ENCODE peak calls at places on chromosomes 13 and 19, in ten cellular contexts. One of them, this sample, is unnamed.

GRCh38 chr19:13856530-13856929 is 20.4 kb upstream of the NANOS3 start:
- DNase-seq in ascending aorta: no peak
- DNase-seq in substantia nigra: no peak
- DNase-seq in CD4-positive, alpha-beta memory T cell: no peak
- DNase-seq in breast epithelium: no peak
- DNase-seq in AG04450: no peak
- DNase-seq in iPS DF 6.9: no peak
- DNase-seq in right atrium auricular region: no peak
- DNase-seq in GM12878: no peak
- DNase-seq in CD4-positive, alpha-beta T cell: no peak
- DNase-seq in this sample: no peak

GRCh38 chr19:793775-794174 is 3.5 kb upstream of the PTBP1 start:
- DNase-seq in ascending aorta: no peak
- DNase-seq in substantia nigra: no peak
- DNase-seq in CD4-positive, alpha-beta memory T cell: no peak
- DNase-seq in breast epithelium: no peak
- DNase-seq in AG04450: no peak
- DNase-seq in iPS DF 6.9: no peak
- DNase-seq in right atrium auricular region: no peak
- DNase-seq in GM12878: no peak
- DNase-seq in CD4-positive, alpha-beta T cell: no peak
- DNase-seq in this sample: no peak

GRCh38 chr13:70218618-70219017 is 110.4 kb upstream of the KLHL1 start:
- DNase-seq in ascending aorta: no peak
- DNase-seq in substantia nigra: no peak
- DNase-seq in CD4-positive, alpha-beta memory T cell: no peak
- DNase-seq in breast epithelium: no peak
- DNase-seq in AG04450: no peak
- DNase-seq in iPS DF 6.9: no peak
- DNase-seq in right atrium auricular region: no peak
- DNase-seq in GM12878: no peak
- DNase-seq in CD4-positive, alpha-beta T cell: no peak
- DNase-seq in this sample: no peak

GRCh38 chr13:71169125-71169524 is 697.9 kb downstream of the DACH1 start:
- DNase-seq in ascending aorta: no peak
- DNase-seq in substantia nigra: no peak
- DNase-seq in CD4-positive, alpha-beta memory T cell: no peak
- DNase-seq in breast epithelium: no peak
- DNase-seq in AG04450: no peak
- DNase-seq in iPS DF 6.9: no peak
- DNase-seq in right atrium auricular region: no peak
- DNase-seq in GM12878: no peak
- DNase-seq in CD4-positive, alpha-beta T cell: no peak
- DNase-seq in this sample: no peak

GRCh38 chr19:17090501-17091074 is 15.0 kb downstream of the MYO9B start:
- DNase-seq in ascending aorta: no peak
- DNase-seq in substantia nigra: peak
- DNase-seq in CD4-positive, alpha-beta memory T cell: no peak
- DNase-seq in breast epithelium: no peak
- DNase-seq in AG04450: no peak
- DNase-seq in iPS DF 6.9: no peak
- DNase-seq in right atrium auricular region: no peak
- DNase-seq in GM12878: no peak
- DNase-seq in CD4-positive, alpha-beta T cell: no peak
- DNase-seq in this sample: no peak

GRCh38 chr19:50258918-50259372 is 55.5 kb downstream of the MYH14 start:
- DNase-seq in ascending aorta: no peak
- DNase-seq in substantia nigra: no peak
- DNase-seq in CD4-positive, alpha-beta memory T cell: no peak
- DNase-seq in breast epithelium: no peak
- DNase-seq in AG04450: no peak
- DNase-seq in iPS DF 6.9: no peak
- DNase-seq in right atrium auricular region: no peak
- DNase-seq in GM12878: no peak
- DNase-seq in CD4-positive, alpha-beta T cell: no peak
- DNase-seq in this sample: peak

GRCh38 chr19:36604656-36605100 is 435 bp upstream of the ZNF382 start:
- DNase-seq in ascending aorta: peak
- DNase-seq in substantia nigra: peak
- DNase-seq in CD4-positive, alpha-beta memory T cell: peak
- DNase-seq in breast epithelium: no peak
- DNase-seq in AG04450: no peak
- DNase-seq in iPS DF 6.9: no peak
- DNase-seq in right atrium auricular region: peak
- DNase-seq in GM12878: peak
- DNase-seq in CD4-positive, alpha-beta T cell: peak
- DNase-seq in this sample: peak

GRCh38 chr19:1324792-1325567 is 39.3 kb downstream of the EFNA2 start:
- DNase-seq in ascending aorta: no peak
- DNase-seq in substantia nigra: peak
- DNase-seq in CD4-positive, alpha-beta memory T cell: no peak
- DNase-seq in breast epithelium: peak
- DNase-seq in AG04450: peak
- DNase-seq in iPS DF 6.9: no peak
- DNase-seq in right atrium auricular region: peak
- DNase-seq in GM12878: no peak
- DNase-seq in CD4-positive, alpha-beta T cell: peak
- DNase-seq in this sample: no peak

GRCh38 chr19:980133-980998 is 3.8 kb upstream of the WDR18 start:
- DNase-seq in ascending aorta: no peak
- DNase-seq in substantia nigra: no peak
- DNase-seq in CD4-positive, alpha-beta memory T cell: no peak
- DNase-seq in breast epithelium: no peak
- DNase-seq in AG04450: no peak
- DNase-seq in iPS DF 6.9: no peak
- DNase-seq in right atrium auricular region: no peak
- DNase-seq in GM12878: no peak
- DNase-seq in CD4-positive, alpha-beta T cell: no peak
- DNase-seq in this sample: peak

GRCh38 chr13:33757713-33758112 is 60.2 kb upstream of the RFC3 start:
- DNase-seq in ascending aorta: no peak
- DNase-seq in substantia nigra: no peak
- DNase-seq in CD4-positive, alpha-beta memory T cell: no peak
- DNase-seq in breast epithelium: no peak
- DNase-seq in AG04450: no peak
- DNase-seq in iPS DF 6.9: no peak
- DNase-seq in right atrium auricular region: no peak
- DNase-seq in GM12878: no peak
- DNase-seq in CD4-positive, alpha-beta T cell: no peak
- DNase-seq in this sample: no peak

GRCh38 chr13:104984296-104984818 is 1551.1 kb downstream of the EFNB2 start:
- DNase-seq in ascending aorta: no peak
- DNase-seq in substantia nigra: peak
- DNase-seq in CD4-positive, alpha-beta memory T cell: peak
- DNase-seq in breast epithelium: no peak
- DNase-seq in AG04450: no peak
- DNase-seq in iPS DF 6.9: no peak
- DNase-seq in right atrium auricular region: no peak
- DNase-seq in GM12878: peak
- DNase-seq in CD4-positive, alpha-beta T cell: peak
- DNase-seq in this sample: peak

GRCh38 chr19:1397838-1398237 is 3.5 kb downstream of the GAMT start:
- DNase-seq in ascending aorta: no peak
- DNase-seq in substantia nigra: no peak
- DNase-seq in CD4-positive, alpha-beta memory T cell: no peak
- DNase-seq in breast epithelium: no peak
- DNase-seq in AG04450: no peak
- DNase-seq in iPS DF 6.9: no peak
- DNase-seq in right atrium auricular region: no peak
- DNase-seq in GM12878: no peak
- DNase-seq in CD4-positive, alpha-beta T cell: no peak
- DNase-seq in this sample: no peak

GRCh38 chr19:2759965-2760364 is 20.1 kb upstream of the SLC39A3 start:
- DNase-seq in ascending aorta: no peak
- DNase-seq in substantia nigra: no peak
- DNase-seq in CD4-positive, alpha-beta memory T cell: no peak
- DNase-seq in breast epithelium: no peak
- DNase-seq in AG04450: no peak
- DNase-seq in iPS DF 6.9: no peak
- DNase-seq in right atrium auricular region: no peak
- DNase-seq in GM12878: no peak
- DNase-seq in CD4-positive, alpha-beta T cell: no peak
- DNase-seq in this sample: no peak

GRCh38 chr19:996051-996838 is 4.0 kb upstream of the GRIN3B start:
- DNase-seq in ascending aorta: no peak
- DNase-seq in substantia nigra: no peak
- DNase-seq in CD4-positive, alpha-beta memory T cell: peak
- DNase-seq in breast epithelium: no peak
- DNase-seq in AG04450: no peak
- DNase-seq in iPS DF 6.9: no peak
- DNase-seq in right atrium auricular region: no peak
- DNase-seq in GM12878: no peak
- DNase-seq in CD4-positive, alpha-beta T cell: peak
- DNase-seq in this sample: peak

GRCh38 chr13:34201050-34201913 is 383.3 kb downstream of the RFC3 start:
- DNase-seq in ascending aorta: no peak
- DNase-seq in substantia nigra: no peak
- DNase-seq in CD4-positive, alpha-beta memory T cell: no peak
- DNase-seq in breast epithelium: no peak
- DNase-seq in AG04450: peak
- DNase-seq in iPS DF 6.9: no peak
- DNase-seq in right atrium auricular region: no peak
- DNase-seq in GM12878: no peak
- DNase-seq in CD4-positive, alpha-beta T cell: no peak
- DNase-seq in this sample: no peak

GRCh38 chr13:109208522-109208921 is 577.9 kb downstream of the IRS2 start:
- DNase-seq in ascending aorta: no peak
- DNase-seq in substantia nigra: no peak
- DNase-seq in CD4-positive, alpha-beta memory T cell: no peak
- DNase-seq in breast epithelium: no peak
- DNase-seq in AG04450: no peak
- DNase-seq in iPS DF 6.9: no peak
- DNase-seq in right atrium auricular region: no peak
- DNase-seq in GM12878: no peak
- DNase-seq in CD4-positive, alpha-beta T cell: no peak
- DNase-seq in this sample: no peak

GRCh38 chr13:32695602-32696250 is 109.5 kb downstream of the PDS5B start:
- DNase-seq in ascending aorta: no peak
- DNase-seq in substantia nigra: no peak
- DNase-seq in CD4-positive, alpha-beta memory T cell: no peak
- DNase-seq in breast epithelium: no peak
- DNase-seq in AG04450: no peak
- DNase-seq in iPS DF 6.9: no peak
- DNase-seq in right atrium auricular region: no peak
- DNase-seq in GM12878: no peak
- DNase-seq in CD4-positive, alpha-beta T cell: no peak
- DNase-seq in this sample: no peak

GRCh38 chr13:80131204-80131603 is 209.7 kb downstream of the SPRY2 start:
- DNase-seq in ascending aorta: no peak
- DNase-seq in substantia nigra: peak
- DNase-seq in CD4-positive, alpha-beta memory T cell: no peak
- DNase-seq in breast epithelium: no peak
- DNase-seq in AG04450: no peak
- DNase-seq in iPS DF 6.9: no peak
- DNase-seq in right atrium auricular region: peak
- DNase-seq in GM12878: no peak
- DNase-seq in CD4-positive, alpha-beta T cell: no peak
- DNase-seq in this sample: peak

GRCh38 chr13:77002590-77003190 is 10.8 kb downstream of the CLN5 start:
- DNase-seq in ascending aorta: no peak
- DNase-seq in substantia nigra: no peak
- DNase-seq in CD4-positive, alpha-beta memory T cell: no peak
- DNase-seq in breast epithelium: no peak
- DNase-seq in AG04450: no peak
- DNase-seq in iPS DF 6.9: no peak
- DNase-seq in right atrium auricular region: no peak
- DNase-seq in GM12878: no peak
- DNase-seq in CD4-positive, alpha-beta T cell: no peak
- DNase-seq in this sample: peak

GRCh38 chr13:47036291-47037008 is 139.6 kb upstream of the HTR2A start:
- DNase-seq in ascending aorta: no peak
- DNase-seq in substantia nigra: no peak
- DNase-seq in CD4-positive, alpha-beta memory T cell: no peak
- DNase-seq in breast epithelium: no peak
- DNase-seq in AG04450: no peak
- DNase-seq in iPS DF 6.9: no peak
- DNase-seq in right atrium auricular region: no peak
- DNase-seq in GM12878: peak
- DNase-seq in CD4-positive, alpha-beta T cell: no peak
- DNase-seq in this sample: no peak

GRCh38 chr13:109156181-109156935 is 526.9 kb downstream of the MYO16 start:
- DNase-seq in ascending aorta: no peak
- DNase-seq in substantia nigra: no peak
- DNase-seq in CD4-positive, alpha-beta memory T cell: no peak
- DNase-seq in breast epithelium: no peak
- DNase-seq in AG04450: peak
- DNase-seq in iPS DF 6.9: no peak
- DNase-seq in right atrium auricular region: no peak
- DNase-seq in GM12878: no peak
- DNase-seq in CD4-positive, alpha-beta T cell: no peak
- DNase-seq in this sample: no peak

GRCh38 chr13:41645313-41645712 is 188.0 kb downstream of the RGCC start:
- DNase-seq in ascending aorta: no peak
- DNase-seq in substantia nigra: no peak
- DNase-seq in CD4-positive, alpha-beta memory T cell: no peak
- DNase-seq in breast epithelium: no peak
- DNase-seq in AG04450: peak
- DNase-seq in iPS DF 6.9: no peak
- DNase-seq in right atrium auricular region: peak
- DNase-seq in GM12878: no peak
- DNase-seq in CD4-positive, alpha-beta T cell: no peak
- DNase-seq in this sample: no peak
- H3K27ac ChIP-seq in ascending aorta: peak
- H3K27ac ChIP-seq in substantia nigra: no peak
- H3K27ac ChIP-seq in CD4-positive, alpha-beta memory T cell: no peak
- H3K27ac ChIP-seq in breast epithelium: peak
- H3K27ac ChIP-seq in AG04450: peak
- H3K27ac ChIP-seq in iPS DF 6.9: no peak
- H3K27ac ChIP-seq in right atrium auricular region: peak
- H3K27ac ChIP-seq in GM12878: no peak
- H3K27ac ChIP-seq in CD4-positive, alpha-beta T cell: no peak
- H3K27ac ChIP-seq in this sample: no peak

GRCh38 chr13:110411316-110412105 is 104.4 kb downstream of the COL4A2 start:
- DNase-seq in ascending aorta: no peak
- DNase-seq in substantia nigra: no peak
- DNase-seq in CD4-positive, alpha-beta memory T cell: no peak
- DNase-seq in breast epithelium: no peak
- DNase-seq in AG04450: no peak
- DNase-seq in iPS DF 6.9: no peak
- DNase-seq in right atrium auricular region: no peak
- DNase-seq in GM12878: no peak
- DNase-seq in CD4-positive, alpha-beta T cell: no peak
- DNase-seq in this sample: peak
- H3K27ac ChIP-seq in ascending aorta: peak
- H3K27ac ChIP-seq in substantia nigra: no peak
- H3K27ac ChIP-seq in CD4-positive, alpha-beta memory T cell: no peak
- H3K27ac ChIP-seq in breast epithelium: peak
- H3K27ac ChIP-seq in AG04450: peak
- H3K27ac ChIP-seq in iPS DF 6.9: no peak
- H3K27ac ChIP-seq in right atrium auricular region: peak
- H3K27ac ChIP-seq in GM12878: no peak
- H3K27ac ChIP-seq in CD4-positive, alpha-beta T cell: no peak
- H3K27ac ChIP-seq in this sample: peak

GRCh38 chr13:75445717-75446529 is 36.0 kb downstream of the TBC1D4 start:
- DNase-seq in ascending aorta: no peak
- DNase-seq in substantia nigra: no peak
- DNase-seq in CD4-positive, alpha-beta memory T cell: no peak
- DNase-seq in breast epithelium: no peak
- DNase-seq in AG04450: no peak
- DNase-seq in iPS DF 6.9: no peak
- DNase-seq in right atrium auricular region: no peak
- DNase-seq in GM12878: no peak
- DNase-seq in CD4-positive, alpha-beta T cell: no peak
- DNase-seq in this sample: no peak
- H3K27ac ChIP-seq in ascending aorta: no peak
- H3K27ac ChIP-seq in substantia nigra: no peak
- H3K27ac ChIP-seq in CD4-positive, alpha-beta memory T cell: no peak
- H3K27ac ChIP-seq in breast epithelium: peak
- H3K27ac ChIP-seq in AG04450: no peak
- H3K27ac ChIP-seq in iPS DF 6.9: no peak
- H3K27ac ChIP-seq in right atrium auricular region: peak
- H3K27ac ChIP-seq in GM12878: no peak
- H3K27ac ChIP-seq in CD4-positive, alpha-beta T cell: no peak
- H3K27ac ChIP-seq in this sample: no peak

GRCh38 chr19:30539981-30540380 is 167.8 kb downstream of the ZNF536 start:
- DNase-seq in ascending aorta: no peak
- DNase-seq in substantia nigra: no peak
- DNase-seq in CD4-positive, alpha-beta memory T cell: no peak
- DNase-seq in breast epithelium: no peak
- DNase-seq in AG04450: no peak
- DNase-seq in iPS DF 6.9: no peak
- DNase-seq in right atrium auricular region: no peak
- DNase-seq in GM12878: no peak
- DNase-seq in CD4-positive, alpha-beta T cell: no peak
- DNase-seq in this sample: no peak
- H3K27ac ChIP-seq in ascending aorta: no peak
- H3K27ac ChIP-seq in substantia nigra: no peak
- H3K27ac ChIP-seq in CD4-positive, alpha-beta memory T cell: no peak
- H3K27ac ChIP-seq in breast epithelium: no peak
- H3K27ac ChIP-seq in AG04450: no peak
- H3K27ac ChIP-seq in iPS DF 6.9: no peak
- H3K27ac ChIP-seq in right atrium auricular region: no peak
- H3K27ac ChIP-seq in GM12878: no peak
- H3K27ac ChIP-seq in CD4-positive, alpha-beta T cell: no peak
- H3K27ac ChIP-seq in this sample: no peak